ENCODE peak calls at places on chromosomes 5 and 9, in six cellular contexts. One of them, this sample, is unnamed.

GRCh38 chr9:129413537-129414376 is 207.1 kb downstream of the C9orf50 start:
- DNase-seq in GM06990: peak
- DNase-seq in kidney epithelial cell: peak
- DNase-seq in progenitor cell of endocrine pancreas: peak
- DNase-seq in fibroblast of pulmonary artery: peak
- DNase-seq in endodermal cell: peak
- DNase-seq in this sample: peak

GRCh38 chr9:86263876-86264275 is 4.4 kb upstream of the C9orf153 start:
- DNase-seq in GM06990: no peak
- DNase-seq in kidney epithelial cell: no peak
- DNase-seq in progenitor cell of endocrine pancreas: no peak
- DNase-seq in fibroblast of pulmonary artery: no peak
- DNase-seq in endodermal cell: no peak
- DNase-seq in this sample: no peak

GRCh38 chr9:77725820-77726219 is 77.7 kb upstream of the GNA14 start:
- DNase-seq in GM06990: no peak
- DNase-seq in kidney epithelial cell: no peak
- DNase-seq in progenitor cell of endocrine pancreas: no peak
- DNase-seq in fibroblast of pulmonary artery: no peak
- DNase-seq in endodermal cell: no peak
- DNase-seq in this sample: no peak

GRCh38 chr5:41637869-41638268 is 127.5 kb upstream of the PLCXD3 start:
- DNase-seq in GM06990: no peak
- DNase-seq in kidney epithelial cell: no peak
- DNase-seq in progenitor cell of endocrine pancreas: no peak
- DNase-seq in fibroblast of pulmonary artery: no peak
- DNase-seq in endodermal cell: no peak
- DNase-seq in this sample: no peak

GRCh38 chr9:5800969-5801738 is 31.8 kb downstream of the ERMP1 start:
- DNase-seq in GM06990: no peak
- DNase-seq in kidney epithelial cell: peak
- DNase-seq in progenitor cell of endocrine pancreas: no peak
- DNase-seq in fibroblast of pulmonary artery: no peak
- DNase-seq in endodermal cell: no peak
- DNase-seq in this sample: no peak

GRCh38 chr9:123784513-123784912 is 145.4 kb downstream of the DENND1A start:
- DNase-seq in GM06990: no peak
- DNase-seq in kidney epithelial cell: no peak
- DNase-seq in progenitor cell of endocrine pancreas: no peak
- DNase-seq in fibroblast of pulmonary artery: peak
- DNase-seq in endodermal cell: no peak
- DNase-seq in this sample: no peak

GRCh38 chr9:34479316-34479865 is 20.8 kb downstream of the DNAI1 start:
- DNase-seq in GM06990: no peak
- DNase-seq in kidney epithelial cell: no peak
- DNase-seq in progenitor cell of endocrine pancreas: no peak
- DNase-seq in fibroblast of pulmonary artery: no peak
- DNase-seq in endodermal cell: no peak
- DNase-seq in this sample: no peak

GRCh38 chr5:2017540-2018389 is 135.0 kb upstream of the IRX4 start:
- DNase-seq in GM06990: no peak
- DNase-seq in kidney epithelial cell: no peak
- DNase-seq in progenitor cell of endocrine pancreas: no peak
- DNase-seq in fibroblast of pulmonary artery: peak
- DNase-seq in endodermal cell: peak
- DNase-seq in this sample: peak

GRCh38 chr5:112863549-112863948 is 2.5 kb downstream of the SRP19 start:
- DNase-seq in GM06990: no peak
- DNase-seq in kidney epithelial cell: no peak
- DNase-seq in progenitor cell of endocrine pancreas: no peak
- DNase-seq in fibroblast of pulmonary artery: no peak
- DNase-seq in endodermal cell: no peak
- DNase-seq in this sample: no peak

GRCh38 chr5:176817864-176818377 is 7.6 kb downstream of the UNC5A start:
- DNase-seq in GM06990: no peak
- DNase-seq in kidney epithelial cell: no peak
- DNase-seq in progenitor cell of endocrine pancreas: no peak
- DNase-seq in fibroblast of pulmonary artery: peak
- DNase-seq in endodermal cell: peak
- DNase-seq in this sample: no peak
- TF ChIP-seq CTCF in GM06990: peak
- TF ChIP-seq CTCF in kidney epithelial cell: peak
- TF ChIP-seq CTCF in progenitor cell of endocrine pancreas: peak
- TF ChIP-seq CTCF in fibroblast of pulmonary artery: peak
- TF ChIP-seq CTCF in endodermal cell: peak
- TF ChIP-seq CTCF in this sample: peak

GRCh38 chr9:22343218-22343611 is 103.4 kb upstream of the DMRTA1 start:
- DNase-seq in GM06990: no peak
- DNase-seq in kidney epithelial cell: no peak
- DNase-seq in progenitor cell of endocrine pancreas: no peak
- DNase-seq in fibroblast of pulmonary artery: no peak
- DNase-seq in endodermal cell: no peak
- DNase-seq in this sample: no peak
- TF ChIP-seq CTCF in GM06990: no peak
- TF ChIP-seq CTCF in kidney epithelial cell: no peak
- TF ChIP-seq CTCF in progenitor cell of endocrine pancreas: no peak
- TF ChIP-seq CTCF in fibroblast of pulmonary artery: no peak
- TF ChIP-seq CTCF in endodermal cell: no peak
- TF ChIP-seq CTCF in this sample: no peak

GRCh38 chr9:81791076-81791475 is 101.7 kb upstream of the TLE1 start:
- DNase-seq in GM06990: no peak
- DNase-seq in kidney epithelial cell: no peak
- DNase-seq in progenitor cell of endocrine pancreas: no peak
- DNase-seq in fibroblast of pulmonary artery: no peak
- DNase-seq in endodermal cell: no peak
- DNase-seq in this sample: no peak

GRCh38 chr9:81782313-81782712 is 93.0 kb upstream of the TLE1 start:
- DNase-seq in GM06990: no peak
- DNase-seq in kidney epithelial cell: no peak
- DNase-seq in progenitor cell of endocrine pancreas: no peak
- DNase-seq in fibroblast of pulmonary artery: no peak
- DNase-seq in endodermal cell: no peak
- DNase-seq in this sample: no peak

GRCh38 chr9:81789751-81790150 is 100.4 kb upstream of the TLE1 start:
- DNase-seq in GM06990: no peak
- DNase-seq in kidney epithelial cell: no peak
- DNase-seq in progenitor cell of endocrine pancreas: no peak
- DNase-seq in fibroblast of pulmonary artery: peak
- DNase-seq in endodermal cell: no peak
- DNase-seq in this sample: no peak

GRCh38 chr9:81787747-81788632 is 98.6 kb upstream of the TLE1 start:
- DNase-seq in GM06990: no peak
- DNase-seq in kidney epithelial cell: peak
- DNase-seq in progenitor cell of endocrine pancreas: no peak
- DNase-seq in fibroblast of pulmonary artery: peak
- DNase-seq in endodermal cell: no peak
- DNase-seq in this sample: no peak
- TF ChIP-seq CTCF in GM06990: no peak
- TF ChIP-seq CTCF in kidney epithelial cell: no peak
- TF ChIP-seq CTCF in progenitor cell of endocrine pancreas: no peak
- TF ChIP-seq CTCF in fibroblast of pulmonary artery: peak
- TF ChIP-seq CTCF in endodermal cell: no peak
- TF ChIP-seq CTCF in this sample: no peak

GRCh38 chr9:93432964-93433363 is 18.5 kb upstream of the FAM120A start:
- DNase-seq in GM06990: no peak
- DNase-seq in kidney epithelial cell: no peak
- DNase-seq in progenitor cell of endocrine pancreas: no peak
- DNase-seq in fibroblast of pulmonary artery: no peak
- DNase-seq in endodermal cell: no peak
- DNase-seq in this sample: no peak

GRCh38 chr9:93422987-93423386 is 28.5 kb upstream of the FAM120A start:
- DNase-seq in GM06990: no peak
- DNase-seq in kidney epithelial cell: no peak
- DNase-seq in progenitor cell of endocrine pancreas: no peak
- DNase-seq in fibroblast of pulmonary artery: no peak
- DNase-seq in endodermal cell: no peak
- DNase-seq in this sample: no peak

GRCh38 chr9:93431498-93432105 is 19.9 kb upstream of the FAM120A start:
- DNase-seq in GM06990: no peak
- DNase-seq in kidney epithelial cell: no peak
- DNase-seq in progenitor cell of endocrine pancreas: no peak
- DNase-seq in fibroblast of pulmonary artery: no peak
- DNase-seq in endodermal cell: no peak
- DNase-seq in this sample: no peak

DNA sequence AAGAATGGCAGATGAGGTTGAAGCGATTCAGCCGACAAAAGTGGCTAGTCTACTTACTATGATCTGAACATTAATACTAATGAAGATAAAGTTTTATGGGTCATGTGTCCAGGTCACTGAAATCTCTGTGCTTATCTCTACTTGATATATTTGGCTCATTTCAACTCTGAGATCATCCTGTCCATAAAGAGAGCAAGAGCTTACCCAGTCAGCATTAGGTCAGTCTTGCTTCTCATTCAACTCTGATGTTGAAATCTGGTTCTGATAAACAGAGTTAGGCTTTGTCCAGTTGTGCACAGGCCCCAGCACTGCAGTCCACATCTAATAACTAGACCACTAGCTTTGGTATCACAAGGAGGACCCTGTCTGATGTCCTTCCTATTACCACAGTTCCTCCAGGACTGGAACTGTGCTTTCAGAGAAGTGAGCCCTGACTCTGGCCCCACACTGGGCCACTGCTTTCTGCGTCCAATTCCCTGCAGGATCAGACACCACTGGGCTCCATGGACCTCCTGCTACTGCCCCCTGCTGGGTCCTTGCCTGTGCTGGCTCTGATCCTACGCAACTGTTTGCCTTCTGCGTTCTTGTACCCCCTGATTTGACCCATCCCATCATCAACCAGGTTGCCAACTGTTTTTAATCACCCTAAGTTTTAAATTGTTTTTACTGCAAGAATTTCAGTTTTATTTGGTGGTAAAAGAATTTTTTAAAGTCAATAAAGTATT is 23.7 kb upstream of the FAM120A start:
- DNase-seq in GM06990: no peak
- DNase-seq in kidney epithelial cell: no peak
- DNase-seq in progenitor cell of endocrine pancreas: no peak
- DNase-seq in fibroblast of pulmonary artery: no peak
- DNase-seq in endodermal cell: peak
- DNase-seq in this sample: no peak
- TF ChIP-seq CTCF in GM06990: peak
- TF ChIP-seq CTCF in kidney epithelial cell: peak
- TF ChIP-seq CTCF in progenitor cell of endocrine pancreas: peak
- TF ChIP-seq CTCF in fibroblast of pulmonary artery: peak
- TF ChIP-seq CTCF in endodermal cell: peak
- TF ChIP-seq CTCF in this sample: no peak

GRCh38 chr5:36688722-36689121 is 82.3 kb downstream of the SLC1A3 start:
- DNase-seq in GM06990: no peak
- DNase-seq in kidney epithelial cell: no peak
- DNase-seq in progenitor cell of endocrine pancreas: no peak
- DNase-seq in fibroblast of pulmonary artery: no peak
- DNase-seq in endodermal cell: peak
- DNase-seq in this sample: no peak

GRCh38 chr5:36691241-36691640 is 84.8 kb downstream of the SLC1A3 start:
- DNase-seq in GM06990: no peak
- DNase-seq in kidney epithelial cell: no peak
- DNase-seq in progenitor cell of endocrine pancreas: no peak
- DNase-seq in fibroblast of pulmonary artery: no peak
- DNase-seq in endodermal cell: no peak
- DNase-seq in this sample: no peak

GRCh38 chr5:36691993-36692392 is 85.6 kb downstream of the SLC1A3 start:
- DNase-seq in GM06990: no peak
- DNase-seq in kidney epithelial cell: no peak
- DNase-seq in progenitor cell of endocrine pancreas: no peak
- DNase-seq in fibroblast of pulmonary artery: no peak
- DNase-seq in endodermal cell: no peak
- DNase-seq in this sample: no peak

GRCh38 chr5:36689225-36689624 is 82.8 kb downstream of the SLC1A3 start:
- DNase-seq in GM06990: peak
- DNase-seq in kidney epithelial cell: no peak
- DNase-seq in progenitor cell of endocrine pancreas: no peak
- DNase-seq in fibroblast of pulmonary artery: no peak
- DNase-seq in endodermal cell: no peak
- DNase-seq in this sample: peak

DNA sequence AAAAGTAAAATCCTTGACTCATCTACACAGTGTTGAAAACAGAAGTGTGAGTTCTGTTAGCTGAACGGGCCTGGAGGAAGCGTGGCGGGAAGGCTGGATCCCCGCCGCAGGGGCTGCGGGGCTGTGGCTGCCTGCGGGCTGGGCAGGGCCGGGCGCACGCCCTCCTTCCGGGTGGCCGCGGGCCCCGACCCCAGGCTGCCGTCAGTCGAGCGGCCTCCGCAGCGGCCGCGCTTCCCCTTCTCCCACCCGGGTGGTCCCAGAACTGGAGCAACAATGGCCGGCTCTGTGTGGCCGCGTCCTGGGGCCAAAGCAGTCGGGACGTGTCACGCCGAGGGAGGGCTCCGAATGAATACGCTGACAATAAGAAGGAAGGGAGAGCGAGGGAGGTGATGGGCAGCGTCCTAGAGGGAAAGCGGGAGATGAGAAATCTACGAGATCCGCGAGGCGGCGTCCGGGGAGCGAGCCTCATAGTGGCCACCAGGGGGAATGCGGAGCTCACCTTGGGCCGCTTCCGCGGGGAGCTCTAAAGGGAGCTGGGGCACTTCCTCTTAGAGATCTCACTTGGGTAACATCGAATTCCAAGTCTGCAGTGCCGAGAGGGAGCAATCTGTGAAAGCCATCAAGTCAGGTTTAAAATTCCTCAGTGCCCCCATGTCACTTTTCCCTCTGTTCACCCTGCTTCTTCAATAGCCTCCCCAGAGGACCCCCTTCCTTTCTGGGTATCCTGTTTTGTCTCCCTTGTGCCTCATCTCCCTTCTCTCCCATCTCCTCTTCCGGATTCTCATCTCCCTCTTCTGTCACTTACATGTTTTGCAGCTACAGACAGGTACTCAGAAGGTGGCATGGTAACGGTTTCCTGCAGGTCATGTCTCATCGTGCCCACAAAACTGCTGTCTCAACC is 83.9 kb downstream of the SLC1A3 start:
- DNase-seq in GM06990: peak
- DNase-seq in kidney epithelial cell: peak
- DNase-seq in progenitor cell of endocrine pancreas: peak
- DNase-seq in fibroblast of pulmonary artery: peak
- DNase-seq in endodermal cell: peak
- DNase-seq in this sample: peak
- TF ChIP-seq CTCF in GM06990: peak
- TF ChIP-seq CTCF in kidney epithelial cell: peak
- TF ChIP-seq CTCF in progenitor cell of endocrine pancreas: peak
- TF ChIP-seq CTCF in fibroblast of pulmonary artery: peak
- TF ChIP-seq CTCF in endodermal cell: peak
- TF ChIP-seq CTCF in this sample: peak

DNA sequence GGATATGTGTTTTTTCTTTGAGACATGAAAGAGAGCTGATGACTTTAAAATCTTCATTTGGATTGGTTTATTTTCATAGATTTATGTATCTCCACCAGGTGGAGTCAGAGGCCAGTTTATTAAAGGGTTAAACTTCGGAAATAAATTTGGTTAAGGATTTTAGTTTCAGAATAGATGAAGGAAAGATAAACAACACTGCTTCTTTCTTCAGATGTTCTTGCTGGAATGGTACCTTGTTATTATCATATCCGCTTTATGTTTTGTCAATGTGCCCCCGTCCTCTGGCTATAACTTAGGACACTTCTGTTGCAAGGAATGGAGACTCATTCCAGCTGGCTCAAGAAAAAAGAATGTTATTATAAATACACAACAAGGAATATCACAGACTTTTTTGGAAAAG is 81.2 kb downstream of the ALDH1A1 start:
- DNase-seq in GM06990: no peak
- DNase-seq in kidney epithelial cell: no peak
- DNase-seq in progenitor cell of endocrine pancreas: no peak
- DNase-seq in fibroblast of pulmonary artery: peak
- DNase-seq in endodermal cell: no peak
- DNase-seq in this sample: no peak
- TF ChIP-seq CTCF in GM06990: peak
- TF ChIP-seq CTCF in kidney epithelial cell: peak
- TF ChIP-seq CTCF in progenitor cell of endocrine pancreas: peak
- TF ChIP-seq CTCF in fibroblast of pulmonary artery: peak
- TF ChIP-seq CTCF in endodermal cell: peak
- TF ChIP-seq CTCF in this sample: no peak